ENCODE peak calls at places on chromosomes 11 and 22, in six cellular contexts. One of them, this sample, is unnamed.

GRCh38 chr11:250740-251299 is 14.0 kb downstream of the PSMD13 start:
- DNase-seq in heart right ventricle: peak
- DNase-seq in colonic mucosa: peak
- DNase-seq in lung: peak
- DNase-seq in A673: peak
- DNase-seq in cardiac muscle cell: peak
- DNase-seq in this sample: peak

GRCh38 chr11:75759832-75760231 is 8.7 kb upstream of the DGAT2 start:
- DNase-seq in heart right ventricle: no peak
- DNase-seq in colonic mucosa: no peak
- DNase-seq in lung: no peak
- DNase-seq in A673: no peak
- DNase-seq in cardiac muscle cell: no peak
- DNase-seq in this sample: no peak

GRCh38 chr11:108793138-108793537 is 128.3 kb downstream of the DDX10 start:
- DNase-seq in heart right ventricle: no peak
- DNase-seq in colonic mucosa: no peak
- DNase-seq in lung: no peak
- DNase-seq in A673: no peak
- DNase-seq in cardiac muscle cell: no peak
- DNase-seq in this sample: no peak

GRCh38 chr11:26569646-26570045 is 2.4 kb downstream of the MUC15 start:
- DNase-seq in heart right ventricle: no peak
- DNase-seq in colonic mucosa: no peak
- DNase-seq in lung: no peak
- DNase-seq in A673: no peak
- DNase-seq in cardiac muscle cell: no peak
- DNase-seq in this sample: no peak

GRCh38 chr22:49268924-49269323 is 558.7 kb downstream of the BRD1 start:
- DNase-seq in heart right ventricle: no peak
- DNase-seq in colonic mucosa: no peak
- DNase-seq in lung: no peak
- DNase-seq in A673: no peak
- DNase-seq in cardiac muscle cell: no peak
- DNase-seq in this sample: no peak

GRCh38 chr22:42316988-42317387 is 46.5 kb upstream of the TCF20 start:
- DNase-seq in heart right ventricle: no peak
- DNase-seq in colonic mucosa: peak
- DNase-seq in lung: peak
- DNase-seq in A673: peak
- DNase-seq in cardiac muscle cell: peak
- DNase-seq in this sample: peak

GRCh38 chr22:39820266-39820665 is 73.3 kb downstream of the ENTHD1 start:
- DNase-seq in heart right ventricle: no peak
- DNase-seq in colonic mucosa: no peak
- DNase-seq in lung: no peak
- DNase-seq in A673: peak
- DNase-seq in cardiac muscle cell: peak
- DNase-seq in this sample: no peak

GRCh38 chr22:44395116-44396005 is 82.6 kb upstream of the SHISAL1 start:
- DNase-seq in heart right ventricle: peak
- DNase-seq in colonic mucosa: no peak
- DNase-seq in lung: no peak
- DNase-seq in A673: no peak
- DNase-seq in cardiac muscle cell: no peak
- DNase-seq in this sample: no peak

GRCh38 chr11:75858613-75859012 is 43.6 kb downstream of the UVRAG start:
- DNase-seq in heart right ventricle: no peak
- DNase-seq in colonic mucosa: no peak
- DNase-seq in lung: peak
- DNase-seq in A673: peak
- DNase-seq in cardiac muscle cell: peak
- DNase-seq in this sample: no peak

GRCh38 chr22:45273452-45274075 is 11.2 kb upstream of the UPK3A start:
- DNase-seq in heart right ventricle: no peak
- DNase-seq in colonic mucosa: peak
- DNase-seq in lung: no peak
- DNase-seq in A673: no peak
- DNase-seq in cardiac muscle cell: no peak
- DNase-seq in this sample: no peak

GRCh38 chr11:26276798-26277424 is 55.0 kb upstream of the ANO3 start:
- DNase-seq in heart right ventricle: peak
- DNase-seq in colonic mucosa: peak
- DNase-seq in lung: peak
- DNase-seq in A673: peak
- DNase-seq in cardiac muscle cell: peak
- DNase-seq in this sample: peak

GRCh38 chr22:32926600-32926999 is 125.1 kb downstream of the TIMP3 start:
- DNase-seq in heart right ventricle: no peak
- DNase-seq in colonic mucosa: no peak
- DNase-seq in lung: no peak
- DNase-seq in A673: peak
- DNase-seq in cardiac muscle cell: peak
- DNase-seq in this sample: no peak

GRCh38 chr22:20312396-20313191 is 7.3 kb downstream of the DGCR6L start:
- DNase-seq in heart right ventricle: no peak
- DNase-seq in colonic mucosa: peak
- DNase-seq in lung: peak
- DNase-seq in A673: no peak
- DNase-seq in cardiac muscle cell: no peak
- DNase-seq in this sample: no peak

DNA sequence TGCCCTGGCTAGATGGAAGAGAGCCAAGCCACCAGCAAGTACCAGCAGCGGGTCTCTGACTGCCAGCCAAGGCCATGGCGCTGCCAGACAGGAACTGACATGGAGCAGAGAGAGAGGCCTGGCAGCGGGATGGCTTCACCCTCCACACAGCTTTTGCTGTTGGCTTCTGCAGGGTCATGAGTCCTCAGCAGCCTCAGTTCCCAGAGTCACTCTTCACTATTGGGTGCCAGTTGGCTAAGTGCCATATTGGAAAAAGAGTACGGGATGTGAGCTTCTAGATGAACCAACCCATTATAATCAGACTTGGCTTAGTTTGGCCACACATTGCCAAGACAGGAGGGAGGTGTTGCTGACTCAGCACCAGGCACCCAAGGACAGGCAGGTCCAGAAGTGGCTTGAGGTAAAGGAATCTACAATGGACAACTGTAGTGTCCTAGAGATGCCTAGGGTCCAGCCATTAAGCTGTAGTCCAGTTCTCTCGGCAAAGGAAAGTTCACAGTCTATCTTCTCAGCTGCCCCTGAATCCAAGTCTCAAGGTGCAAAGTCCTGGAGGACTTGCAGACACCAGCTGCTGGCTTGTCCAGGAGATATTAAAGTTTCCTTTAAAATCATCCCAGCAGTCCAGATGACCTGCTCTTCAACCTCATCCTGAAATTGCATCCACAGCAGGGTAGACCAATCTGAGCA is 40.7 kb upstream of the POU2AF1 start:
- DNase-seq in heart right ventricle: no peak
- DNase-seq in colonic mucosa: no peak
- DNase-seq in lung: no peak
- DNase-seq in A673: no peak
- DNase-seq in cardiac muscle cell: no peak
- DNase-seq in this sample: no peak
- H3K27ac ChIP-seq in heart right ventricle: no peak
- H3K27ac ChIP-seq in colonic mucosa: no peak
- H3K27ac ChIP-seq in lung: no peak
- H3K27ac ChIP-seq in A673: no peak
- H3K27ac ChIP-seq in cardiac muscle cell: no peak
- H3K27ac ChIP-seq in this sample: no peak

GRCh38 chr11:17280494-17281127 is 4.1 kb downstream of the NUCB2 start:
- DNase-seq in heart right ventricle: no peak
- DNase-seq in colonic mucosa: no peak
- DNase-seq in lung: no peak
- DNase-seq in A673: no peak
- DNase-seq in cardiac muscle cell: no peak
- DNase-seq in this sample: no peak

GRCh38 chr11:17291710-17292109 is 15.2 kb downstream of the NUCB2 start:
- DNase-seq in heart right ventricle: no peak
- DNase-seq in colonic mucosa: no peak
- DNase-seq in lung: no peak
- DNase-seq in A673: no peak
- DNase-seq in cardiac muscle cell: no peak
- DNase-seq in this sample: no peak

GRCh38 chr11:17287058-17287457 is 10.5 kb downstream of the NUCB2 start:
- DNase-seq in heart right ventricle: no peak
- DNase-seq in colonic mucosa: no peak
- DNase-seq in lung: no peak
- DNase-seq in A673: no peak
- DNase-seq in cardiac muscle cell: no peak
- DNase-seq in this sample: no peak

GRCh38 chr11:17286332-17286731 is 9.8 kb downstream of the NUCB2 start:
- DNase-seq in heart right ventricle: no peak
- DNase-seq in colonic mucosa: no peak
- DNase-seq in lung: no peak
- DNase-seq in A673: no peak
- DNase-seq in cardiac muscle cell: no peak
- DNase-seq in this sample: no peak
- H3K27ac ChIP-seq in heart right ventricle: no peak
- H3K27ac ChIP-seq in colonic mucosa: no peak
- H3K27ac ChIP-seq in lung: no peak
- H3K27ac ChIP-seq in A673: no peak
- H3K27ac ChIP-seq in cardiac muscle cell: no peak
- H3K27ac ChIP-seq in this sample: no peak

GRCh38 chr11:9253086-9253485 is 12.1 kb downstream of the DENND5A start:
- DNase-seq in heart right ventricle: no peak
- DNase-seq in colonic mucosa: no peak
- DNase-seq in lung: no peak
- DNase-seq in A673: no peak
- DNase-seq in cardiac muscle cell: no peak
- DNase-seq in this sample: no peak
- H3K27ac ChIP-seq in heart right ventricle: no peak
- H3K27ac ChIP-seq in colonic mucosa: no peak
- H3K27ac ChIP-seq in lung: no peak
- H3K27ac ChIP-seq in A673: no peak
- H3K27ac ChIP-seq in cardiac muscle cell: peak
- H3K27ac ChIP-seq in this sample: peak

DNA sequence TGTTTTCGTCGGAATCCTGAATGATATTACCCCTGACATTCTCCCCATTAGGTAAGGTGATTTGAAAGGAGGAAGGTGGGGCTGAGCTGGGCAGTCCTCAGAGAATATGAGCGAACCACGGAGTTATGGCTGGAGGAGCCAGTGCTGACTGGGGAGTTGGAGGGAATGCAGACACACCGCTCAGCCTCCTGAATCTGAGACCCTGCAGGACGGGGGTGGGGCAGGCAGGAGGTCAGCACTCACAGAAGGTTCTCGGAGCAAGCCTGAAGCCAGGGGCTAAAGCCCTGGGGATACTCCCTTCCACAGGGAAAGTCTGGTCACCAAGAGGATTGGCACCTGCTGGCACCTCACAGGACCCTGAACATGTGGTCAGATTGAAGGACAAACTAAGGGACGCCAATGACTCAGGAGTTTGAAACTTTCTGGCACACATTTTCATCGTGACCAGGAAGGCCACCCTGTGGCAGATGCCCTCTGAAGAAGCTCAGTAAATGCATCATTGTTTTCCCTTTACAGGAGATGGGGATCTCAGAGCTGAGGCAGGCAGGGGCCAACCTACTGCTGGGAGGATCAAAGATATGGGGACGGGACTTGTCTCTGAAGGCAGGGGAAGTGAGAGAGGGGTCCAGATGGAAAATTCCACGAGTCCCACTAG is 26.9 kb upstream of the FCHSD2 start:
- DNase-seq in heart right ventricle: no peak
- DNase-seq in colonic mucosa: no peak
- DNase-seq in lung: no peak
- DNase-seq in A673: no peak
- DNase-seq in cardiac muscle cell: no peak
- DNase-seq in this sample: no peak
- H3K27ac ChIP-seq in heart right ventricle: no peak
- H3K27ac ChIP-seq in colonic mucosa: no peak
- H3K27ac ChIP-seq in lung: no peak
- H3K27ac ChIP-seq in A673: no peak
- H3K27ac ChIP-seq in cardiac muscle cell: peak
- H3K27ac ChIP-seq in this sample: peak

This sample was measured in right cardiac atrium.